ENCODE peak calls at places on chromosomes 7 and 10, in four cellular contexts. K is activated CD8-positive, alpha-beta memory T cell treated with anti-CD3 and anti-CD28 coated beads for 24 hours; Z is activated naive CD4-positive, alpha-beta T cell treated with anti-CD3 and anti-CD28 coated beads, Interleukin-2, amount 50 U/mL, for 72 hours; S is ecto neural progenitor cell. T is an unnamed sample.
A peak's percentile ranks its signal among the peaks of the same experiment; 100 is the strongest.

GRCh38 chr10:82883588-82883987 is 1008.6 kb downstream of the NRG3 start:
- DNase-seq in K (no peak), Z (no peak), S (no peak), T (no peak)

GRCh38 chr10:12333382-12334185 is 15.8 kb upstream of the CAMK1D start:
- DNase-seq in K (no peak), Z (peak; percentile 45), S (no peak), T (no peak)

GRCh38 chr7:149071641-149072437 is 18.7 kb downstream of the ZNF786 start:
- DNase-seq in K (peak; percentile 74), Z (peak; percentile 33), S (peak; percentile 76), T (no peak)

GRCh38 chr10:62594093-62594520 is 210.4 kb upstream of the ADO start:
- DNase-seq in K (peak; percentile 80), Z (peak; percentile 63), S (peak; percentile 68), T (peak; percentile 74)

GRCh38 chr10:34766256-34766580 is 48.9 kb downstream of the PARD3 start:
- DNase-seq in K (no peak), Z (no peak), S (no peak), T (no peak)

GRCh38 chr10:119209736-119210355 is 2.5 kb downstream of the GRK5 start:
- DNase-seq in K (no peak), Z (no peak), S (no peak), T (no peak)

GRCh38 chr7:132456418-132456817 is 119.9 kb downstream of the PLXNA4 start:
- DNase-seq in K (no peak), Z (no peak), S (no peak), T (no peak)

GRCh38 chr10:12958546-12959110 is 42.9 kb downstream of the CCDC3 start:
- DNase-seq in K (no peak), Z (no peak), S (no peak), T (no peak)

GRCh38 chr10:82866424-82867020 is 991.5 kb downstream of the NRG3 start:
- DNase-seq in K (no peak), Z (no peak), S (no peak), T (no peak)

GRCh38 chr7:6056616-6057015 is 25.4 kb downstream of the ANKRD61 start:
- DNase-seq in K (no peak), Z (no peak), S (no peak), T (no peak)

GRCh38 chr7:107579881-107580715 is at the start of gene BCAP29:
- DNase-seq in K (peak; percentile 88), Z (peak; percentile 71), S (peak; percentile 88), T (peak; percentile 79)

GRCh38 chr7:29331163-29331562 is 136.6 kb downstream of the CHN2 start:
- DNase-seq in K (no peak), Z (no peak), S (no peak), T (no peak)

GRCh38 chr7:26182283-26182682 is 18.3 kb downstream of the HNRNPA2B1 start:
- DNase-seq in K (no peak), Z (no peak), S (no peak), T (no peak)

GRCh38 chr7:47478017-47478344 is 103.9 kb downstream of the TNS3 start:
- DNase-seq in K (no peak), Z (no peak), S (no peak), T (no peak)

GRCh38 chr10:133373104-133373624 is at the start of gene ECHS1:
- DNase-seq in K (peak; percentile 98), Z (peak; percentile 99), S (peak; percentile 96), T (peak; percentile 98)

GRCh38 chr10:107733328-107733727 is 568.8 kb upstream of the SORCS1 start:
- DNase-seq in K (no peak), Z (no peak), S (no peak), T (no peak)

GRCh38 chr10:75062191-75062849 is 49.1 kb upstream of the SAMD8 start:
- DNase-seq in K (no peak), Z (no peak), S (no peak), T (peak; percentile 70)

GRCh38 chr7:43625453-43625852 is 42.5 kb downstream of the STK17A start:
- DNase-seq in K (peak; percentile 74), Z (no peak), S (no peak), T (no peak)

GRCh38 chr7:74344128-74344496 is 54.9 kb downstream of the CLIP2 start:
- DNase-seq in K (no peak), Z (no peak), S (no peak), T (no peak)

GRCh38 chr10:6669269-6669859 is 89.3 kb upstream of the PRKCQ start:
- DNase-seq in K (no peak), Z (peak; percentile 18), S (no peak), T (no peak)

GRCh38 chr7:25835191-25835590 is 316.8 kb upstream of the NFE2L3 start:
- DNase-seq in K (no peak), Z (no peak), S (no peak), T (no peak)

GRCh38 chr10:58266826-58267712 is 625 bp downstream of the IPMK start:
- DNase-seq in K (peak; percentile 73), Z (peak; percentile 45), S (peak; percentile 68), T (peak; percentile 70)

GRCh38 chr7:114973147-114973546 is 51.3 kb downstream of the MDFIC start:
- DNase-seq in K (no peak), Z (no peak), S (no peak), T (no peak)

GRCh38 chr7:116736927-116737715 is 65.1 kb downstream of the MET start:
- DNase-seq in K (no peak), Z (no peak), S (no peak), T (no peak)

GRCh38 chr7:39186671-39187070 is 209.0 kb downstream of the POU6F2 start:
- DNase-seq in K (no peak), Z (no peak), S (no peak), T (no peak)

GRCh38 chr7:68280931-68281330 is 1284.3 kb downstream of the TYW1 start:
- DNase-seq in K (no peak), Z (no peak), S (no peak), T (no peak)

GRCh38 chr10:104337527-104337984 is 709 bp downstream of the ITPRIP start:
- DNase-seq in K (no peak), Z (no peak), S (no peak), T (no peak)

GRCh38 chr7:76232698-76233097 is 31.0 kb downstream of the SRRM3 start:
- DNase-seq in K (no peak), Z (no peak), S (no peak), T (no peak)

GRCh38 chr7:51045319-51046102 is 262.8 kb upstream of the GRB10 start:
- DNase-seq in K (no peak), Z (no peak), S (no peak), T (no peak)

GRCh38 chr7:127976056-127976455 is 55.2 kb downstream of the LRRC4 start:
- DNase-seq in K (no peak), Z (no peak), S (peak; percentile 58), T (no peak)

GRCh38 chr7:27147211-27148030 is at the start of gene HOXA6:
- DNase-seq in K (peak; percentile 56), Z (no peak), S (peak; percentile 51), T (peak; percentile 86)

GRCh38 chr7:43081603-43082002 is 30.8 kb upstream of the HECW1 start:
- DNase-seq in K (no peak), Z (no peak), S (no peak), T (no peak)

GRCh38 chr7:155007947-155008346 is 5.0 kb upstream of the PAXIP1 start:
- DNase-seq in K (no peak), Z (peak; percentile 14), S (peak; percentile 55), T (no peak)

GRCh38 chr10:124679401-124679800 is 64.8 kb downstream of the FAM53B start:
- DNase-seq in K (no peak), Z (no peak), S (no peak), T (no peak)

GRCh38 chr7:124072603-124073324 is 39.9 kb upstream of the TMEM229A start:
- DNase-seq in K (no peak), Z (no peak), S (no peak), T (no peak)

GRCh38 chr10:87842776-87843497 is 20.4 kb downstream of the KLLN start:
- DNase-seq in K (no peak), Z (no peak), S (no peak), T (no peak)

T was measured in sciatic nerve.